ENCODE peak calls at places on chromosomes 12 and 14, in four cellular contexts. P is AG04450, M is glutamatergic neuron, W is osteocyte. X is an unnamed sample.
A peak's percentile ranks its signal among the peaks of the same experiment; 100 is the strongest.

GRCh38 chr12:54352022-54352531 is 12.2 kb downstream of the GPR84 start:
- DNase-seq in P (no peak), M (peak; percentile 65), W (no peak), X (no peak)

GRCh38 chr14:92340071-92340470 is 17.1 kb downstream of the SLC24A4 start:
- DNase-seq in P (no peak), M (no peak), W (no peak), X (no peak)

GRCh38 chr12:120439646-120440247 is 1.8 kb downstream of the COX6A1 start:
- DNase-seq in P (no peak), M (peak; percentile 67), W (no peak), X (peak; percentile 52)

GRCh38 chr12:76784600-76785051 is 20.7 kb downstream of the ZDHHC17 start:
- DNase-seq in P (peak; percentile 33), M (no peak), W (no peak), X (no peak)

GRCh38 chr14:70808023-70808401 is 1.3 kb downstream of the MAP3K9 start:
- DNase-seq in P (no peak), M (peak; percentile 28), W (no peak), X (no peak)

GRCh38 chr14:23568021-23568599 is 519 bp upstream of the AP1G2 start:
- DNase-seq in P (no peak), M (no peak), W (no peak), X (no peak)

GRCh38 chr14:73759183-73759713 is 45.1 kb upstream of the PNMA1 start:
- DNase-seq in P (no peak), M (peak; percentile 79), W (no peak), X (no peak)

GRCh38 chr12:95231190-95231589 is 13.6 kb downstream of the VEZT start:
- DNase-seq in P (no peak), M (no peak), W (no peak), X (no peak)

GRCh38 chr12:34340534-34341361 is 318.5 kb downstream of the ALG10 start:
- DNase-seq in P (no peak), M (no peak), W (no peak), X (no peak)

GRCh38 chr14:78455896-78456435 is 285.8 kb downstream of the NRXN3 start:
- DNase-seq in P (no peak), M (no peak), W (no peak), X (no peak)

GRCh38 chr14:101250336-101250947 is 310.9 kb upstream of the DIO3 start:
- DNase-seq in P (no peak), M (no peak), W (peak; percentile 72), X (no peak)

GRCh38 chr14:100383727-100384158 is 60.6 kb downstream of the SLC25A47 start:
- DNase-seq in P (no peak), M (peak; percentile 84), W (no peak), X (peak; percentile 77)

GRCh38 chr12:53623986-53624385 is 2.2 kb downstream of the ATF7 start:
- DNase-seq in P (no peak), M (no peak), W (no peak), X (no peak)

GRCh38 chr14:24664366-24664765 is 30.4 kb upstream of the GZMB start:
- DNase-seq in P (no peak), M (no peak), W (no peak), X (no peak)

GRCh38 chr14:23929822-23930294 is 23.7 kb upstream of the DHRS4 start:
- DNase-seq in P (peak; percentile 53), M (peak; percentile 90), W (peak; percentile 91), X (peak; percentile 58)

GRCh38 chr12:39348941-39349626 is 93.8 kb downstream of the KIF21A start:
- DNase-seq in P (no peak), M (no peak), W (no peak), X (no peak)

GRCh38 chr14:87108726-87109125 is 884.3 kb downstream of the GALC start:
- DNase-seq in P (peak; percentile 53), M (no peak), W (no peak), X (no peak)

GRCh38 chr12:24911284-24911791 is 37.6 kb downstream of the BCAT1 start:
- DNase-seq in P (peak; percentile 89), M (no peak), W (peak; percentile 84), X (no peak)

GRCh38 chr12:57895337-57896138 is 45.8 kb upstream of the ATP23 start:
- DNase-seq in P (no peak), M (peak; percentile 52), W (no peak), X (no peak)

GRCh38 chr12:57897296-57897974 is 43.9 kb upstream of the ATP23 start:
- DNase-seq in P (no peak), M (no peak), W (no peak), X (no peak)

GRCh38 chr12:57896437-57897201 is 44.7 kb upstream of the ATP23 start:
- DNase-seq in P (peak; percentile 37), M (peak; percentile 73), W (no peak), X (no peak)

GRCh38 chr12:57894577-57895292 is 46.6 kb upstream of the ATP23 start:
- DNase-seq in P (no peak), M (peak; percentile 62), W (no peak), X (no peak)

GRCh38 chr12:57896139-57896436 is 45.3 kb upstream of the ATP23 start:
- DNase-seq in P (no peak), M (no peak), W (no peak), X (no peak)
- TF ChIP-seq CTCF in P (no peak), M (no peak), W (peak; percentile 20), X (no peak)

GRCh38 chr14:20631821-20632389 is 9.6 kb downstream of the OR6S1 start:
- DNase-seq in P (no peak), M (peak; percentile 45), W (no peak), X (no peak)
- TF ChIP-seq CTCF in P (no peak), M (no peak), W (no peak), X (no peak)

DNA sequence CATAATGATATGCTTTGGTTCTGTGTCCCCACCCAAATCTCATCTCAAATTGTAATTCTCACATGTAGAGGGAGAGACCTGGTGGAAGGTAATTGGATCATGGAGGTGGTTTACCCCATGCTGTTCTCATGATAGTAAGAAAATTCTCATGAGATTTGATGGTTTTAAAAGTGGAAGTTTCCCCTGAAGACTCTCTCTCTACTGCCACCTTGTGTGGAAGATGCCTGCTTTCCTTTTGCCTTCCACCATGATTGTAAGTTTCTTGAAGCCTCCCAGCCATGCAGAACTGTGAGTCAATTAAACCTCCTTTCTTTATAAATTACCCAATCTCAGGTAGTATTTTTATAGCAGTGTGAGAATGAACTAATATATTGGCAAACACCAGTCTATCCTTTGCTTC is 260.4 kb upstream of the PPFIA2 start:
- DNase-seq in P (no peak), M (no peak), W (no peak), X (no peak)
- TF ChIP-seq CTCF in P (no peak), M (no peak), W (peak; percentile 27), X (peak; percentile 32)

DNA sequence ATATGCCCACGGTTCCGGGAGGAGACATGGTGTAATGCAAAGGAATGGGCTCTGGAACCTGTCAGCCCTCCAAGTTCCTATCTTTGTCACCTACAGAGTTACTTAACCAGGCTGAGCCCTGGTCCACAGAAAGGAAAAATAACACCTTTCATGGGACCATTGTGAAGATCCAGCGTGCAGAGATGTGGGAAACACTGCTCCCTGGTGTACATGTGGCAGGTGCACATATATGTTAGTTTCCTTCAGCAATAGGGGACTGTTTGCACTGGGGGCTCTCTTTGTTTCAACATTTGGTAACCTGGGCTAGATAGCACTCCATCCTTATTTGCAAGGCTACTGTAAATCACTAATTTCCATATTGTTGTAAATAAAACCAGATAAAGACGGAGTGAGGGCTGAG is 72.3 kb downstream of the ANO2 start:
- DNase-seq in P (no peak), M (no peak), W (no peak), X (no peak)
- TF ChIP-seq CTCF in P (peak; percentile 39), M (peak; percentile 16), W (peak; percentile 48), X (no peak)

DNA sequence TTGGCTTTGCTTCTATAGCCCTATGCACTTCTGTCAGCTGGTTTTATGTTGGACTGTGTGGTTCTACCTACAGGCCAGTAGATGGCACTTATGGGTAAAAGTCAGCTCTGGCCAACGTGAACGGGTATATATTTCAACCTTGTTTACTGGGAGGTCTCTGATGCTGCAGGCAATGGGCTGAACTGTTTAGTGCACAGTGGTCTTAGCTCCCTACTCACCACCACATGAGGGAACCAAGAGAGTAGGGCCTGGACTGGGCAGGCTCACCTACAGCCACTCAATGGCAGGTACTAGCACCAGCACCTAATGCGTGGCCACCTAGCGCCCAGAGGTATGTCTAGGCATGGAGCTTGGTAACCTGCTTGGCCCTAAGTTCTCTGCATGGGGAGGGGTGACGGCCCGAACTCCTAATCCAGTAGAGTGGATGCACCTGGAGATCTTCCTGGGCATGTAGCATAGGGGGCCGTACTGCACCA is 481.8 kb downstream of the TMEM117 start:
- DNase-seq in P (peak; percentile 3), M (no peak), W (no peak), X (no peak)
- TF ChIP-seq CTCF in P (peak; percentile 51), M (peak; percentile 66), W (peak; percentile 57), X (no peak)

X was measured in CD14-positive monocyte.